ENCODE peak calls at places on chromosome 19, in six cellular contexts. One of them, this sample, is unnamed.

GRCh38 chr19:7346488-7346971 is 2.2 kb upstream of the ARHGEF18 start:
- DNase-seq in CD4-positive, alpha-beta T cell: no peak
- DNase-seq in heart left ventricle: no peak
- DNase-seq in psoas muscle: no peak
- DNase-seq in heart right ventricle: no peak
- DNase-seq in upper lobe of right lung: peak
- DNase-seq in this sample: no peak

GRCh38 chr19:49968279-49968922 is 7.4 kb upstream of the SIGLEC11 start:
- DNase-seq in psoas muscle: no peak
- DNase-seq in CD4-positive, alpha-beta T cell: no peak
- DNase-seq in heart left ventricle: no peak
- DNase-seq in upper lobe of right lung: peak
- DNase-seq in heart right ventricle: no peak
- DNase-seq in this sample: no peak

GRCh38 chr19:55097864-55098715 is 19.3 kb downstream of the PPP1R12C start:
- DNase-seq in CD4-positive, alpha-beta T cell: no peak
- DNase-seq in heart left ventricle: no peak
- DNase-seq in heart right ventricle: no peak
- DNase-seq in upper lobe of right lung: peak
- DNase-seq in psoas muscle: no peak
- DNase-seq in this sample: no peak

GRCh38 chr19:12703056-12703455 is 6.6 kb upstream of the FBXW9 start:
- DNase-seq in psoas muscle: no peak
- DNase-seq in upper lobe of right lung: no peak
- DNase-seq in heart right ventricle: no peak
- DNase-seq in heart left ventricle: no peak
- DNase-seq in CD4-positive, alpha-beta T cell: no peak
- DNase-seq in this sample: no peak

GRCh38 chr19:43586346-43586745 is 9.6 kb downstream of the IRGQ start:
- DNase-seq in psoas muscle: no peak
- DNase-seq in upper lobe of right lung: no peak
- DNase-seq in heart right ventricle: no peak
- DNase-seq in CD4-positive, alpha-beta T cell: no peak
- DNase-seq in heart left ventricle: no peak
- DNase-seq in this sample: no peak

GRCh38 chr19:1411255-1412191 is 4.1 kb downstream of the DAZAP1 start:
- DNase-seq in heart left ventricle: peak
- DNase-seq in upper lobe of right lung: no peak
- DNase-seq in heart right ventricle: peak
- DNase-seq in CD4-positive, alpha-beta T cell: no peak
- DNase-seq in psoas muscle: peak
- DNase-seq in this sample: peak

GRCh38 chr19:15629003-15629880 is 11.5 kb upstream of the CYP4F3 start:
- DNase-seq in heart right ventricle: peak
- DNase-seq in heart left ventricle: peak
- DNase-seq in CD4-positive, alpha-beta T cell: peak
- DNase-seq in upper lobe of right lung: peak
- DNase-seq in psoas muscle: peak
- DNase-seq in this sample: peak

GRCh38 chr19:1109032-1109541 is 5.3 kb downstream of the GPX4 start:
- DNase-seq in upper lobe of right lung: no peak
- DNase-seq in heart left ventricle: peak
- DNase-seq in heart right ventricle: no peak
- DNase-seq in CD4-positive, alpha-beta T cell: no peak
- DNase-seq in psoas muscle: no peak
- DNase-seq in this sample: no peak

GRCh38 chr19:9406798-9407352 is 28.5 kb downstream of the ZNF266 start:
- DNase-seq in heart left ventricle: peak
- DNase-seq in heart right ventricle: peak
- DNase-seq in psoas muscle: peak
- DNase-seq in upper lobe of right lung: peak
- DNase-seq in CD4-positive, alpha-beta T cell: peak
- DNase-seq in this sample: peak

GRCh38 chr19:46297700-46298476 is 1.0 kb downstream of the HIF3A start:
- DNase-seq in psoas muscle: peak
- DNase-seq in heart right ventricle: peak
- DNase-seq in CD4-positive, alpha-beta T cell: no peak
- DNase-seq in heart left ventricle: peak
- DNase-seq in upper lobe of right lung: peak
- DNase-seq in this sample: peak

GRCh38 chr19:43699506-43700367 is 16.1 kb upstream of the IRGC start:
- DNase-seq in upper lobe of right lung: peak
- DNase-seq in heart left ventricle: peak
- DNase-seq in psoas muscle: peak
- DNase-seq in CD4-positive, alpha-beta T cell: no peak
- DNase-seq in heart right ventricle: peak
- DNase-seq in this sample: peak

GRCh38 chr19:39554701-39555311 is 14.8 kb upstream of the EID2 start:
- DNase-seq in heart right ventricle: no peak
- DNase-seq in heart left ventricle: no peak
- DNase-seq in CD4-positive, alpha-beta T cell: no peak
- DNase-seq in upper lobe of right lung: no peak
- DNase-seq in psoas muscle: no peak
- DNase-seq in this sample: no peak

GRCh38 chr19:5968431-5969373 is 9.2 kb downstream of the RANBP3 start:
- DNase-seq in upper lobe of right lung: no peak
- DNase-seq in heart right ventricle: no peak
- DNase-seq in CD4-positive, alpha-beta T cell: no peak
- DNase-seq in psoas muscle: no peak
- DNase-seq in heart left ventricle: no peak
- DNase-seq in this sample: no peak

GRCh38 chr19:29896790-29897189 is 45.2 kb upstream of the URI1 start:
- DNase-seq in heart right ventricle: no peak
- DNase-seq in heart left ventricle: no peak
- DNase-seq in psoas muscle: no peak
- DNase-seq in upper lobe of right lung: no peak
- DNase-seq in CD4-positive, alpha-beta T cell: no peak
- DNase-seq in this sample: no peak

GRCh38 chr19:29889702-29890101 is 52.3 kb upstream of the URI1 start:
- DNase-seq in heart left ventricle: no peak
- DNase-seq in upper lobe of right lung: no peak
- DNase-seq in CD4-positive, alpha-beta T cell: no peak
- DNase-seq in heart right ventricle: no peak
- DNase-seq in psoas muscle: no peak
- DNase-seq in this sample: no peak

GRCh38 chr19:29890392-29890791 is 51.6 kb upstream of the URI1 start:
- DNase-seq in heart left ventricle: no peak
- DNase-seq in upper lobe of right lung: no peak
- DNase-seq in CD4-positive, alpha-beta T cell: no peak
- DNase-seq in psoas muscle: no peak
- DNase-seq in heart right ventricle: no peak
- DNase-seq in this sample: no peak

GRCh38 chr19:29893606-29894284 is 48.3 kb upstream of the URI1 start:
- DNase-seq in heart right ventricle: no peak
- DNase-seq in upper lobe of right lung: no peak
- DNase-seq in psoas muscle: no peak
- DNase-seq in heart left ventricle: no peak
- DNase-seq in CD4-positive, alpha-beta T cell: no peak
- DNase-seq in this sample: no peak
- H3K27ac ChIP-seq in heart right ventricle: no peak
- H3K27ac ChIP-seq in upper lobe of right lung: no peak
- H3K27ac ChIP-seq in psoas muscle: no peak
- H3K27ac ChIP-seq in heart left ventricle: no peak
- H3K27ac ChIP-seq in CD4-positive, alpha-beta T cell: no peak
- H3K27ac ChIP-seq in this sample: no peak

GRCh38 chr19:51366050-51366998 is at the start of gene ETFB:
- DNase-seq in psoas muscle: peak
- DNase-seq in heart left ventricle: peak
- DNase-seq in CD4-positive, alpha-beta T cell: peak
- DNase-seq in heart right ventricle: peak
- DNase-seq in upper lobe of right lung: peak
- DNase-seq in this sample: peak

GRCh38 chr19:51365211-51366049 is 758 bp downstream of the ETFB start:
- DNase-seq in CD4-positive, alpha-beta T cell: no peak
- DNase-seq in upper lobe of right lung: no peak
- DNase-seq in psoas muscle: peak
- DNase-seq in heart left ventricle: no peak
- DNase-seq in heart right ventricle: no peak
- DNase-seq in this sample: no peak

GRCh38 chr19:51368366-51369282 is at the start of gene CLDND2:
- DNase-seq in CD4-positive, alpha-beta T cell: no peak
- DNase-seq in upper lobe of right lung: no peak
- DNase-seq in heart left ventricle: no peak
- DNase-seq in heart right ventricle: no peak
- DNase-seq in psoas muscle: peak
- DNase-seq in this sample: no peak

GRCh38 chr19:51366999-51367564 is 894 bp upstream of the ETFB start:
- DNase-seq in heart right ventricle: peak
- DNase-seq in heart left ventricle: peak
- DNase-seq in upper lobe of right lung: peak
- DNase-seq in psoas muscle: no peak
- DNase-seq in CD4-positive, alpha-beta T cell: peak
- DNase-seq in this sample: no peak

GRCh38 chr19:51367565-51368365 is 1.0 kb downstream of the CLDND2 start:
- DNase-seq in upper lobe of right lung: peak
- DNase-seq in heart left ventricle: peak
- DNase-seq in heart right ventricle: peak
- DNase-seq in CD4-positive, alpha-beta T cell: peak
- DNase-seq in psoas muscle: peak
- DNase-seq in this sample: peak
- H3K27ac ChIP-seq in upper lobe of right lung: peak
- H3K27ac ChIP-seq in heart left ventricle: peak
- H3K27ac ChIP-seq in heart right ventricle: peak
- H3K27ac ChIP-seq in CD4-positive, alpha-beta T cell: peak
- H3K27ac ChIP-seq in psoas muscle: peak
- H3K27ac ChIP-seq in this sample: peak

DNA sequence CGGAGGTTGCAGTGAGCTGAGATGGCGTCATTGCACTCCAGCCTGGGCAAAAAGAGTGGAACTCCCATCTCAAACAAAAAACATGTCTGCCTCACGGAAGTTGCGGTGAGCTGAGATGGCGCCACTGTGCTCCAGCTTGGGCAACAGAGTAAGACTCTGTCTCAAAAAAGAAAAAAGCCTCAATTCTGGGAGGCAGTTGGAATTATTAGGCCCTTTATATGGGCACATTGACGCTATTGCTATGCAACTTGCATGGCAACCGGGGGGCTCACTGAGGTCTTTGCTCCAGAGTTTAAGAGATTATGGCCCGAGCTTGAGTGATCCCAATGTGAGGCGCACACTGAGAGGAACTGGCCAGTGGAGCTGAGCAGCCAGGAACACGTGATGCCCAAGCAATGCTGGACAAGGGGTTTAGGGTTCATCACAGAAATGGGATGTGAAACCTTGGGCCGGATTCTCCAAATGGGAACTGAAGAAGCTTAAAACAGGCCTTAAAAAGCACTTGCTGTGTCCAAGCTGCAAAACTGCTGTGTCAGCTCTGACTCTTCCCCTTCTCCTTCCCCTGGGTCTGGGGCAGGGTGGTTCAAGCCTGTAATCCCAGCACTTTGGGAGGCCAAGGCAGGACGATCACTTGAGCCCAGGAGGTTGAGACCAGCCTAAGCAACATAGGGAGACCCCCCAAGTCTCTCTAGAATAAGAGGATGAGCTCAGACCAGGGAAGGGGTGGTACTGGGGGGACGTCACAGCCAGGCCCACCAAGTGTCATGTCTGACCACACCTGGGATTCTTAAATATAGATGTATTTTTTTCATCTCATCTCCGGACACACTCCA is 2.5 kb downstream of the FTL start:
- DNase-seq in upper lobe of right lung: peak
- DNase-seq in CD4-positive, alpha-beta T cell: no peak
- DNase-seq in heart left ventricle: peak
- DNase-seq in heart right ventricle: no peak
- DNase-seq in psoas muscle: no peak
- DNase-seq in this sample: peak
- H3K27ac ChIP-seq in upper lobe of right lung: peak
- H3K27ac ChIP-seq in CD4-positive, alpha-beta T cell: no peak
- H3K27ac ChIP-seq in heart left ventricle: peak
- H3K27ac ChIP-seq in heart right ventricle: peak
- H3K27ac ChIP-seq in psoas muscle: peak
- H3K27ac ChIP-seq in this sample: peak

DNA sequence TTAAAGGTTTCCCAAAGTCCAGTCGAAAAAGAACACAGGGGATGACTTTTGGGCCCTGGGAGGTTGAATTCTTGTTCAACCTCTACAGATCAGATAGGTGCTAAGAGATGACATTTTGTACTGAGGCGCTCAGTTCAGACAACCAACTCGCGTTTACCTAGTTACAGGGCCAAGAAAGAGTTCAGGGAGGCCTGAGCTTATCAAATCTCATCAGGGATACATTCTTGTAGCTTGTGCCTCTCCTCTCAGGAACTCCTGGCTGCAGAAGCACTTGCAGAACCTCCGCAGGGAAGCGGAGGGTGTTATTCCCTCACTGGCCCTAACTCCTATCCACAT is 825 bp downstream of the ZNF776 start:
- DNase-seq in psoas muscle: no peak
- DNase-seq in heart right ventricle: no peak
- DNase-seq in heart left ventricle: no peak
- DNase-seq in CD4-positive, alpha-beta T cell: no peak
- DNase-seq in upper lobe of right lung: no peak
- DNase-seq in this sample: no peak
- H3K27ac ChIP-seq in psoas muscle: peak
- H3K27ac ChIP-seq in heart right ventricle: peak
- H3K27ac ChIP-seq in heart left ventricle: no peak
- H3K27ac ChIP-seq in CD4-positive, alpha-beta T cell: no peak
- H3K27ac ChIP-seq in upper lobe of right lung: peak
- H3K27ac ChIP-seq in this sample: no peak

GRCh38 chr19:18660939-18661338 is 22.5 kb upstream of the CRTC1 start:
- DNase-seq in upper lobe of right lung: no peak
- DNase-seq in heart right ventricle: no peak
- DNase-seq in psoas muscle: no peak
- DNase-seq in heart left ventricle: no peak
- DNase-seq in CD4-positive, alpha-beta T cell: no peak
- DNase-seq in this sample: no peak
- H3K27ac ChIP-seq in upper lobe of right lung: peak
- H3K27ac ChIP-seq in heart right ventricle: peak
- H3K27ac ChIP-seq in psoas muscle: peak
- H3K27ac ChIP-seq in heart left ventricle: peak
- H3K27ac ChIP-seq in CD4-positive, alpha-beta T cell: no peak
- H3K27ac ChIP-seq in this sample: peak

DNA sequence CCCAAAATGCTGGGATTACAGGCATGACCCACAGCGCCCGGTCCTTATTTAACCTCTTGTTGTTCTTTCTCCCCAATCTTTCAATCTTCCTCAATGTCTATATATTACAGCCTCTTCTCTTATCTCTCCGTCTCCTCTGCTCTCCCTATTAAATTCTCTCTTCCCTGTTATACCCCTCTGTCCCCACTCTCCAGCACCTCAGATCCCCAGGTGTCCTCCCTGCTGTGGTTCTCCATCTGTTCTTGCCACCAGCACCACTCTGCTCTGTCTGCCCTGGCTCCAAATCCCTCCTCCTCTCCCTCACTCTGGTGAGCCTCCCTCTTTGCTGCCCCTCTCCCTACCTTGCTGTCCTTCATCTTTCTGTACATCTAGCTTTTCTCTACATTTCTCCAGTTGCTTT is 1.1 kb downstream of the ZNF600 start:
- DNase-seq in heart right ventricle: no peak
- DNase-seq in CD4-positive, alpha-beta T cell: no peak
- DNase-seq in psoas muscle: no peak
- DNase-seq in upper lobe of right lung: peak
- DNase-seq in heart left ventricle: no peak
- DNase-seq in this sample: no peak
- H3K27ac ChIP-seq in heart right ventricle: no peak
- H3K27ac ChIP-seq in CD4-positive, alpha-beta T cell: no peak
- H3K27ac ChIP-seq in psoas muscle: no peak
- H3K27ac ChIP-seq in upper lobe of right lung: no peak
- H3K27ac ChIP-seq in heart left ventricle: no peak
- H3K27ac ChIP-seq in this sample: no peak

This sample was measured in caudate nucleus.